ENCODE peak calls at places on chromosome 5, in nine cellular contexts. One of them, this sample, is unnamed.
A peak's percentile ranks its signal among the peaks of the same experiment; 100 is the strongest.

GRCh38 chr5:170273968-170274710 is 23.4 kb downstream of the LCP2 start:
- DNase-seq in amniotic stem cell: no peak
- DNase-seq in iris pigment epithelial cell: peak; percentile 2
- DNase-seq in colonic mucosa: no peak
- DNase-seq in mucosa of gallbladder: no peak
- DNase-seq in activated CD8-positive, alpha-beta memory T cell treated with anti-CD3 and anti-CD28 coated beads for 4 hours: no peak
- DNase-seq in IMR-90: no peak
- DNase-seq in naive thymus-derived CD8-positive, alpha-beta T cell: peak; percentile 63
- DNase-seq in small intestine: peak; percentile 61
- DNase-seq in this sample: peak; percentile 12

GRCh38 chr5:40429258-40430111 is 250.2 kb upstream of the PTGER4 start:
- DNase-seq in amniotic stem cell: no peak
- DNase-seq in iris pigment epithelial cell: peak; percentile 39
- DNase-seq in colonic mucosa: no peak
- DNase-seq in mucosa of gallbladder: no peak
- DNase-seq in activated CD8-positive, alpha-beta memory T cell treated with anti-CD3 and anti-CD28 coated beads for 4 hours: no peak
- DNase-seq in IMR-90: peak; percentile 17
- DNase-seq in naive thymus-derived CD8-positive, alpha-beta T cell: no peak
- DNase-seq in small intestine: no peak
- DNase-seq in this sample: no peak

GRCh38 chr5:41637424-41637823 is 127.0 kb upstream of the PLCXD3 start:
- DNase-seq in amniotic stem cell: no peak
- DNase-seq in iris pigment epithelial cell: no peak
- DNase-seq in colonic mucosa: no peak
- DNase-seq in mucosa of gallbladder: no peak
- DNase-seq in activated CD8-positive, alpha-beta memory T cell treated with anti-CD3 and anti-CD28 coated beads for 4 hours: no peak
- DNase-seq in IMR-90: no peak
- DNase-seq in naive thymus-derived CD8-positive, alpha-beta T cell: no peak
- DNase-seq in small intestine: no peak
- DNase-seq in this sample: no peak

GRCh38 chr5:141529002-141529401 is 40.1 kb downstream of the PCDHGC5 start:
- DNase-seq in amniotic stem cell: no peak
- DNase-seq in iris pigment epithelial cell: peak; percentile 83
- DNase-seq in colonic mucosa: no peak
- DNase-seq in mucosa of gallbladder: no peak
- DNase-seq in activated CD8-positive, alpha-beta memory T cell treated with anti-CD3 and anti-CD28 coated beads for 4 hours: no peak
- DNase-seq in IMR-90: peak; percentile 88
- DNase-seq in naive thymus-derived CD8-positive, alpha-beta T cell: no peak
- DNase-seq in small intestine: no peak
- DNase-seq in this sample: no peak

GRCh38 chr5:6837519-6838110 is 124.4 kb downstream of the TENT4A start:
- DNase-seq in amniotic stem cell: no peak
- DNase-seq in iris pigment epithelial cell: no peak
- DNase-seq in colonic mucosa: peak; percentile 34
- DNase-seq in mucosa of gallbladder: no peak
- DNase-seq in activated CD8-positive, alpha-beta memory T cell treated with anti-CD3 and anti-CD28 coated beads for 4 hours: no peak
- DNase-seq in IMR-90: no peak
- DNase-seq in naive thymus-derived CD8-positive, alpha-beta T cell: no peak
- DNase-seq in small intestine: peak; percentile 14
- DNase-seq in this sample: no peak

GRCh38 chr5:175627037-175627436 is 30.8 kb upstream of the HRH2 start:
- DNase-seq in amniotic stem cell: no peak
- DNase-seq in iris pigment epithelial cell: no peak
- DNase-seq in colonic mucosa: no peak
- DNase-seq in mucosa of gallbladder: no peak
- DNase-seq in activated CD8-positive, alpha-beta memory T cell treated with anti-CD3 and anti-CD28 coated beads for 4 hours: no peak
- DNase-seq in IMR-90: no peak
- DNase-seq in naive thymus-derived CD8-positive, alpha-beta T cell: no peak
- DNase-seq in small intestine: no peak
- DNase-seq in this sample: no peak

GRCh38 chr5:135324897-135325650 is 74.0 kb downstream of the MACROH2A1 start:
- DNase-seq in amniotic stem cell: no peak
- DNase-seq in iris pigment epithelial cell: no peak
- DNase-seq in colonic mucosa: no peak
- DNase-seq in mucosa of gallbladder: no peak
- DNase-seq in activated CD8-positive, alpha-beta memory T cell treated with anti-CD3 and anti-CD28 coated beads for 4 hours: no peak
- DNase-seq in IMR-90: no peak
- DNase-seq in naive thymus-derived CD8-positive, alpha-beta T cell: peak; percentile 14
- DNase-seq in small intestine: no peak
- DNase-seq in this sample: peak; percentile 53

GRCh38 chr5:4738298-4738697 is 401.8 kb upstream of the ADAMTS16 start:
- DNase-seq in amniotic stem cell: no peak
- DNase-seq in iris pigment epithelial cell: no peak
- DNase-seq in colonic mucosa: no peak
- DNase-seq in mucosa of gallbladder: no peak
- DNase-seq in activated CD8-positive, alpha-beta memory T cell treated with anti-CD3 and anti-CD28 coated beads for 4 hours: no peak
- DNase-seq in IMR-90: no peak
- DNase-seq in naive thymus-derived CD8-positive, alpha-beta T cell: no peak
- DNase-seq in small intestine: no peak
- DNase-seq in this sample: no peak

GRCh38 chr5:68251804-68252648 is 36.5 kb downstream of the PIK3R1 start:
- DNase-seq in amniotic stem cell: no peak
- DNase-seq in iris pigment epithelial cell: peak; percentile 86
- DNase-seq in colonic mucosa: peak; percentile 27
- DNase-seq in mucosa of gallbladder: peak; percentile 53
- DNase-seq in activated CD8-positive, alpha-beta memory T cell treated with anti-CD3 and anti-CD28 coated beads for 4 hours: no peak
- DNase-seq in IMR-90: peak; percentile 50
- DNase-seq in naive thymus-derived CD8-positive, alpha-beta T cell: no peak
- DNase-seq in small intestine: no peak
- DNase-seq in this sample: peak; percentile 24

GRCh38 chr5:150376799-150377771 is 19.6 kb downstream of the TCOF1 start:
- DNase-seq in amniotic stem cell: no peak
- DNase-seq in iris pigment epithelial cell: peak; percentile 40
- DNase-seq in colonic mucosa: no peak
- DNase-seq in mucosa of gallbladder: no peak
- DNase-seq in activated CD8-positive, alpha-beta memory T cell treated with anti-CD3 and anti-CD28 coated beads for 4 hours: no peak
- DNase-seq in IMR-90: peak; percentile 84
- DNase-seq in naive thymus-derived CD8-positive, alpha-beta T cell: no peak
- DNase-seq in small intestine: no peak
- DNase-seq in this sample: no peak

GRCh38 chr5:179437341-179438001 is 92.2 kb upstream of the ADAMTS2 start:
- DNase-seq in amniotic stem cell: no peak
- DNase-seq in iris pigment epithelial cell: no peak
- DNase-seq in colonic mucosa: no peak
- DNase-seq in mucosa of gallbladder: no peak
- DNase-seq in activated CD8-positive, alpha-beta memory T cell treated with anti-CD3 and anti-CD28 coated beads for 4 hours: no peak
- DNase-seq in IMR-90: no peak
- DNase-seq in naive thymus-derived CD8-positive, alpha-beta T cell: no peak
- DNase-seq in small intestine: no peak
- DNase-seq in this sample: no peak

GRCh38 chr5:136032564-136032963 is 3.8 kb downstream of the TGFBI start:
- DNase-seq in amniotic stem cell: no peak
- DNase-seq in iris pigment epithelial cell: peak; percentile 96
- DNase-seq in colonic mucosa: no peak
- DNase-seq in mucosa of gallbladder: no peak
- DNase-seq in activated CD8-positive, alpha-beta memory T cell treated with anti-CD3 and anti-CD28 coated beads for 4 hours: no peak
- DNase-seq in IMR-90: peak; percentile 86
- DNase-seq in naive thymus-derived CD8-positive, alpha-beta T cell: no peak
- DNase-seq in small intestine: no peak
- DNase-seq in this sample: no peak